ENCODE peak calls at places on chromosomes 16 and 17, in seven cellular contexts. J is fibroblast of the aortic adventitia; H is cardiac septum; W is GM04504; T is substantia nigra; F is EH; A is stimulated activated CD4-positive, alpha-beta T cell treated with anti-CD3 and anti-CD28 coated beads, Interleukin-2, amount 100 ng/mL, for 48 hours. D is an unnamed sample.
A peak's percentile ranks its signal among the peaks of the same experiment; 100 is the strongest.

GRCh38 chr16:15605869-15606520 is 37.0 kb downstream of the MARF1 start:
- DNase-seq in T (no peak), J (no peak), H (no peak), F (no peak), A (no peak), W (no peak), D (no peak)

GRCh38 chr17:50911450-50911849 is 45.3 kb upstream of the TOB1 start:
- DNase-seq in F (no peak), T (no peak), A (no peak), H (no peak), J (no peak), W (no peak), D (no peak)

GRCh38 chr16:66918803-66919568 is at the start of gene CDH16:
- DNase-seq in T (no peak), W (no peak), A (no peak), J (no peak), H (no peak), F (no peak), D (peak; percentile 60)

GRCh38 chr16:10976663-10977062 is 32.3 kb downstream of the CLEC16A start:
- DNase-seq in A (no peak), T (no peak), H (no peak), J (no peak), W (no peak), F (no peak), D (peak; percentile 47)

GRCh38 chr17:37737971-37738370 is 6.9 kb downstream of the HNF1B start:
- DNase-seq in J (peak; percentile 78), W (no peak), F (peak; percentile 68), A (no peak), T (no peak), H (no peak), D (no peak)

GRCh38 chr16:83878838-83879237 is 20.1 kb upstream of the MLYCD start:
- DNase-seq in H (no peak), J (peak; percentile 77), F (peak; percentile 67), T (no peak), A (no peak), W (no peak), D (no peak)

GRCh38 chr17:61340431-61340830 is 59.2 kb upstream of the TBX2 start:
- DNase-seq in F (peak; percentile 35), J (no peak), T (no peak), H (no peak), A (no peak), W (no peak), D (no peak)

GRCh38 chr16:82368041-82368440 is 198.0 kb upstream of the MPHOSPH6 start:
- DNase-seq in T (peak; percentile 21), H (no peak), F (peak; percentile 46), J (peak; percentile 2), A (no peak), W (peak; percentile 4), D (no peak)